ENCODE peak calls at places on chromosomes 7 and 10, in ten cellular contexts. N is Panc1, J is esophagus squamous epithelium, B is fibroblast of pulmonary artery, X is AG09309, A is A673, W is left ventricle myocardium inferior, Q is bronchial epithelial cell, K is colonic mucosa, O is foreskin fibroblast. T is an unnamed sample.
A peak's percentile ranks its signal among the peaks of the same experiment; 100 is the strongest.

GRCh38 chr10:97889461-97890265 is 40.0 kb downstream of the GOLGA7B start:
- DNase-seq in X (no peak), A (no peak), Q (peak; percentile 91), N (no peak), O (peak; percentile 58), K (no peak), W (no peak), B (peak; percentile 18), J (no peak), T (no peak)

GRCh38 chr7:50562126-50562525 is 3.1 kb downstream of the DDC start:
- DNase-seq in X (no peak), Q (no peak), O (no peak), J (no peak), K (no peak), N (no peak), W (no peak), B (no peak), A (no peak), T (no peak)

GRCh38 chr7:37323912-37324430 is 124.7 kb downstream of the ELMO1 start:
- DNase-seq in X (no peak), J (no peak), B (no peak), N (no peak), O (no peak), Q (no peak), W (no peak), A (no peak), K (no peak), T (no peak)

GRCh38 chr7:82110146-82110823 is 333.3 kb downstream of the CACNA2D1 start:
- DNase-seq in N (no peak), K (no peak), O (no peak), Q (no peak), X (no peak), B (no peak), J (no peak), W (no peak), A (no peak), T (no peak)

GRCh38 chr7:7335215-7335614 is 152.9 kb downstream of the C1GALT1 start:
- DNase-seq in N (no peak), Q (no peak), J (no peak), W (no peak), O (no peak), A (no peak), B (no peak), K (no peak), X (no peak), T (no peak)

GRCh38 chr10:103757531-103758293 is 97.7 kb downstream of the SH3PXD2A start:
- DNase-seq in X (peak; percentile 62), W (peak; percentile 55), B (peak; percentile 73), O (peak; percentile 92), J (no peak), A (no peak), N (no peak), Q (peak; percentile 92), K (peak; percentile 37), T (peak; percentile 7)

GRCh38 chr10:103691723-103692380 is 163.5 kb downstream of the SH3PXD2A start:
- DNase-seq in X (no peak), N (no peak), W (no peak), Q (peak; percentile 37), J (no peak), A (no peak), O (no peak), K (no peak), B (no peak), T (no peak)

GRCh38 chr7:56074371-56074791 is 10.3 kb downstream of the SUMF2 start:
- DNase-seq in O (peak; percentile 90), N (no peak), W (peak; percentile 84), J (peak; percentile 18), Q (peak; percentile 59), B (peak; percentile 88), X (peak; percentile 40), A (peak; percentile 90), K (peak; percentile 87), T (peak; percentile 95)

GRCh38 chr10:21495002-21495685 is 30.3 kb downstream of the SKIDA1 start:
- DNase-seq in A (no peak), K (no peak), O (no peak), X (no peak), B (peak; percentile 51), Q (peak; percentile 18), J (no peak), N (no peak), W (no peak), T (no peak)

GRCh38 chr10:128500642-128501041 is 374.4 kb upstream of the MKI67 start:
- DNase-seq in A (no peak), B (no peak), Q (no peak), N (no peak), J (no peak), O (no peak), K (no peak), X (no peak), W (no peak), T (no peak)

GRCh38 chr10:24196426-24197039 is 12.4 kb upstream of the KIAA1217 start:
- DNase-seq in O (peak; percentile 79), Q (peak; percentile 61), W (peak; percentile 71), X (no peak), K (peak; percentile 88), A (peak; percentile 89), N (peak; percentile 59), J (no peak), B (peak; percentile 76), T (peak; percentile 54)

GRCh38 chr10:22612316-22612715 is 102.1 kb downstream of the PIP4K2A start:
- DNase-seq in Q (no peak), O (no peak), A (no peak), K (no peak), J (no peak), X (no peak), B (no peak), W (no peak), N (no peak), T (no peak)

GRCh38 chr7:143463556-143463955 is 14.1 kb upstream of the TAS2R41 start:
- DNase-seq in N (no peak), A (no peak), O (peak; percentile 35), W (no peak), Q (no peak), X (no peak), K (no peak), B (no peak), J (no peak), T (no peak)

GRCh38 chr10:18140149-18140956 is at the start of gene CACNB2:
- DNase-seq in W (peak; percentile 70), N (no peak), A (peak; percentile 85), K (peak; percentile 70), X (no peak), O (peak; percentile 81), B (peak; percentile 57), Q (no peak), J (no peak), T (peak; percentile 17)

GRCh38 chr7:33590902-33591301 is 314.4 kb upstream of the BMPER start:
- DNase-seq in X (no peak), K (no peak), O (peak; percentile 68), B (peak; percentile 31), J (no peak), Q (peak; percentile 89), A (no peak), N (no peak), W (no peak), T (no peak)

GRCh38 chr7:27172823-27173411 is 1.2 kb downstream of the HOXA10 start:
- DNase-seq in Q (no peak), X (peak; percentile 88), B (no peak), J (no peak), O (peak; percentile 96), N (no peak), A (peak; percentile 35), K (peak; percentile 89), W (peak; percentile 13), T (no peak)

GRCh38 chr7:151665363-151665762 is 145.7 kb upstream of the RHEB start:
- DNase-seq in W (peak; percentile 75), X (peak; percentile 69), O (no peak), B (peak; percentile 95), Q (no peak), N (no peak), J (no peak), K (no peak), A (no peak), T (no peak)

GRCh38 chr10:84540022-84540616 is 211.7 kb downstream of the CCSER2 start:
- DNase-seq in K (no peak), N (no peak), X (peak; percentile 76), Q (peak; percentile 72), W (no peak), J (no peak), B (peak; percentile 71), O (peak; percentile 78), A (peak; percentile 23), T (no peak)

GRCh38 chr10:95306851-95307250 is 16.0 kb upstream of the PDLIM1 start:
- DNase-seq in Q (no peak), K (no peak), O (no peak), B (no peak), A (no peak), N (no peak), X (no peak), W (no peak), J (no peak), T (no peak)

GRCh38 chr10:56349611-56350010 is 11.4 kb downstream of the ZWINT start:
- DNase-seq in O (peak; percentile 6), A (no peak), B (no peak), X (no peak), N (no peak), Q (peak; percentile 25), K (no peak), W (no peak), J (no peak), T (no peak)
- TF ChIP-seq CTCF in O (no peak), A (peak; percentile 12), B (no peak), X (no peak), N (peak; percentile 29), Q (peak; percentile 23), K (no peak), W (no peak), J (peak; percentile 12), T (peak; percentile 39)

DNA sequence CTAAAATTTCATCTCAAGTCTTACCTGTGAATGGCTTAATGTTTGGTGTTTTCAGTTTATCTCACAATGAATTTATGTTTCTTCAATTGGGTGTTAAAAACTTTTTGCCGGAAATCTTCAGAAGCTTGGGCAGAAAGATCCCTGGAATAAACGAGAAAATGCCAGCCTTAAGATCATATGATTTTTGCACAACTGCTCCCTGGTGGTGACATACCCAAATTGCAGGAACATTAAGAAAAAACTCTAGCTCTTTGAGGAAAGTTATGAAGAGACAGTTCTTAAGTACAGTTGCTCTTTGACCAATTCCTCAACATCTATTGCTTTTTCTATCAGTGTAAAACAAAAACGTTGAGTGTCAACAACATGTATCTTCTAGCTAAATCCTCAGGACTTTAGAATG is 48.2 kb upstream of the CREB5 start:
- DNase-seq in K (no peak), J (no peak), B (no peak), W (no peak), X (no peak), O (no peak), N (no peak), A (no peak), Q (no peak), T (no peak)
- TF ChIP-seq CTCF in K (no peak), J (peak; percentile 50), B (peak; percentile 34), W (no peak), X (peak; percentile 13), O (peak; percentile 10), N (peak; percentile 31), A (peak; percentile 34), Q (no peak), T (peak; percentile 2)

GRCh38 chr7:133150760-133151159 is 68.9 kb upstream of the CHCHD3 start:
- DNase-seq in J (no peak), A (no peak), W (no peak), X (no peak), B (no peak), O (no peak), K (no peak), Q (no peak), N (no peak), T (no peak)
- TF ChIP-seq CTCF in J (no peak), A (no peak), W (no peak), X (no peak), B (no peak), O (no peak), K (no peak), Q (no peak), N (no peak), T (no peak)

GRCh38 chr7:19754521-19755116 is 18.8 kb downstream of the TMEM196 start:
- DNase-seq in O (peak; percentile 53), A (peak; percentile 60), K (no peak), N (peak; percentile 58), J (no peak), Q (peak; percentile 64), X (no peak), W (no peak), B (peak; percentile 68), T (peak; percentile 25)
- TF ChIP-seq CTCF in O (peak; percentile 59), A (peak; percentile 84), K (peak; percentile 68), N (peak; percentile 81), J (peak; percentile 67), Q (peak; percentile 65), X (peak; percentile 49), W (peak; percentile 70), B (peak; percentile 72), T (peak; percentile 44)